ENCODE peak calls at places on chromosome 21, in eight cellular contexts. One of them, this sample, is unnamed.

GRCh38 chr21:26840912-26841311 is 4.3 kb downstream of the ADAMTS1 start:
- DNase-seq in endothelial cell of umbilical vein: peak; percentile 57
- DNase-seq in heart left ventricle: no peak
- DNase-seq in A549: peak; percentile 13
- DNase-seq in GM12878: no peak
- DNase-seq in stomach: no peak
- DNase-seq in testis: no peak
- DNase-seq in transverse colon: no peak
- DNase-seq in this sample: peak; percentile 69

GRCh38 chr21:36888466-36888865 is 78.0 kb downstream of the HLCS start:
- DNase-seq in endothelial cell of umbilical vein: no peak
- DNase-seq in heart left ventricle: no peak
- DNase-seq in A549: no peak
- DNase-seq in GM12878: no peak
- DNase-seq in stomach: no peak
- DNase-seq in testis: no peak
- DNase-seq in transverse colon: no peak
- DNase-seq in this sample: no peak

GRCh38 chr21:30354308-30355005 is 6.1 kb upstream of the KRTAP23-1 start:
- DNase-seq in endothelial cell of umbilical vein: no peak
- DNase-seq in heart left ventricle: no peak
- DNase-seq in A549: no peak
- DNase-seq in GM12878: no peak
- DNase-seq in stomach: no peak
- DNase-seq in testis: no peak
- DNase-seq in transverse colon: no peak
- DNase-seq in this sample: no peak

GRCh38 chr21:26684866-26685265 is 111.8 kb upstream of the CYYR1 start:
- DNase-seq in endothelial cell of umbilical vein: no peak
- DNase-seq in heart left ventricle: no peak
- DNase-seq in A549: no peak
- DNase-seq in GM12878: no peak
- DNase-seq in stomach: no peak
- DNase-seq in testis: no peak
- DNase-seq in transverse colon: no peak
- DNase-seq in this sample: no peak

GRCh38 chr21:40667964-40668363 is 179.0 kb downstream of the DSCAM start:
- DNase-seq in endothelial cell of umbilical vein: no peak
- DNase-seq in heart left ventricle: no peak
- DNase-seq in A549: no peak
- DNase-seq in GM12878: no peak
- DNase-seq in stomach: no peak
- DNase-seq in testis: no peak
- DNase-seq in transverse colon: no peak
- DNase-seq in this sample: no peak

GRCh38 chr21:37155216-37155615 is 82.2 kb downstream of the TTC3 start:
- DNase-seq in endothelial cell of umbilical vein: no peak
- DNase-seq in heart left ventricle: no peak
- DNase-seq in A549: no peak
- DNase-seq in GM12878: no peak
- DNase-seq in stomach: no peak
- DNase-seq in testis: no peak
- DNase-seq in transverse colon: no peak
- DNase-seq in this sample: no peak

GRCh38 chr21:27423073-27423472 is 456.2 kb upstream of the ADAMTS5 start:
- DNase-seq in endothelial cell of umbilical vein: no peak
- DNase-seq in heart left ventricle: peak; percentile 74
- DNase-seq in A549: no peak
- DNase-seq in GM12878: no peak
- DNase-seq in stomach: peak; percentile 38
- DNase-seq in testis: peak; percentile 53
- DNase-seq in transverse colon: peak; percentile 36
- DNase-seq in this sample: peak; percentile 50

GRCh38 chr21:17793271-17793670 is 25.9 kb downstream of the C21orf91 start:
- DNase-seq in endothelial cell of umbilical vein: no peak
- DNase-seq in heart left ventricle: no peak
- DNase-seq in A549: no peak
- DNase-seq in GM12878: no peak
- DNase-seq in stomach: no peak
- DNase-seq in testis: no peak
- DNase-seq in transverse colon: no peak
- DNase-seq in this sample: no peak

GRCh38 chr21:44455524-44456206 is 355 bp downstream of the LRRC3 start:
- DNase-seq in endothelial cell of umbilical vein: peak; percentile 27
- DNase-seq in heart left ventricle: peak; percentile 80
- DNase-seq in A549: peak; percentile 49
- DNase-seq in GM12878: no peak
- DNase-seq in stomach: peak; percentile 65
- DNase-seq in testis: peak; percentile 57
- DNase-seq in transverse colon: peak; percentile 59
- DNase-seq in this sample: no peak

GRCh38 chr21:44566403-44566802 is 7.1 kb upstream of the KRTAP10-4 start:
- DNase-seq in endothelial cell of umbilical vein: no peak
- DNase-seq in heart left ventricle: no peak
- DNase-seq in A549: no peak
- DNase-seq in GM12878: no peak
- DNase-seq in stomach: no peak
- DNase-seq in testis: no peak
- DNase-seq in transverse colon: no peak
- DNase-seq in this sample: no peak

GRCh38 chr21:29308456-29308783 is 9.7 kb downstream of the BACH1 start:
- DNase-seq in endothelial cell of umbilical vein: no peak
- DNase-seq in heart left ventricle: no peak
- DNase-seq in A549: no peak
- DNase-seq in GM12878: no peak
- DNase-seq in stomach: no peak
- DNase-seq in testis: no peak
- DNase-seq in transverse colon: no peak
- DNase-seq in this sample: no peak

GRCh38 chr21:42782723-42783247 is 96.6 kb downstream of the WDR4 start:
- DNase-seq in endothelial cell of umbilical vein: no peak
- DNase-seq in heart left ventricle: no peak
- DNase-seq in A549: no peak
- DNase-seq in GM12878: no peak
- DNase-seq in stomach: no peak
- DNase-seq in testis: no peak
- DNase-seq in transverse colon: no peak
- DNase-seq in this sample: no peak

GRCh38 chr21:31117046-31117916 is 79.0 kb upstream of the KRTAP19-8 start:
- DNase-seq in endothelial cell of umbilical vein: no peak
- DNase-seq in heart left ventricle: no peak
- DNase-seq in A549: no peak
- DNase-seq in GM12878: no peak
- DNase-seq in stomach: no peak
- DNase-seq in testis: no peak
- DNase-seq in transverse colon: no peak
- DNase-seq in this sample: no peak

GRCh38 chr21:25997788-25998611 is 172.6 kb downstream of the APP start:
- DNase-seq in endothelial cell of umbilical vein: peak; percentile 41
- DNase-seq in heart left ventricle: no peak
- DNase-seq in A549: no peak
- DNase-seq in GM12878: no peak
- DNase-seq in stomach: peak; percentile 81
- DNase-seq in testis: peak; percentile 63
- DNase-seq in transverse colon: peak; percentile 45
- DNase-seq in this sample: no peak

GRCh38 chr21:33825419-33825818 is 90.2 kb downstream of the ATP5PO start:
- DNase-seq in endothelial cell of umbilical vein: no peak
- DNase-seq in heart left ventricle: no peak
- DNase-seq in A549: no peak
- DNase-seq in GM12878: no peak
- DNase-seq in stomach: no peak
- DNase-seq in testis: no peak
- DNase-seq in transverse colon: no peak
- DNase-seq in this sample: no peak

GRCh38 chr21:33825898-33826297 is 89.7 kb downstream of the ATP5PO start:
- DNase-seq in endothelial cell of umbilical vein: no peak
- DNase-seq in heart left ventricle: no peak
- DNase-seq in A549: no peak
- DNase-seq in GM12878: no peak
- DNase-seq in stomach: no peak
- DNase-seq in testis: peak; percentile 68
- DNase-seq in transverse colon: no peak
- DNase-seq in this sample: peak; percentile 40

GRCh38 chr21:33831962-33832659 is 83.5 kb downstream of the ATP5PO start:
- DNase-seq in endothelial cell of umbilical vein: no peak
- DNase-seq in heart left ventricle: no peak
- DNase-seq in A549: no peak
- DNase-seq in GM12878: no peak
- DNase-seq in stomach: no peak
- DNase-seq in testis: no peak
- DNase-seq in transverse colon: no peak
- DNase-seq in this sample: no peak

GRCh38 chr21:33828083-33828482 is 87.5 kb downstream of the ATP5PO start:
- DNase-seq in endothelial cell of umbilical vein: no peak
- DNase-seq in heart left ventricle: no peak
- DNase-seq in A549: no peak
- DNase-seq in GM12878: no peak
- DNase-seq in stomach: no peak
- DNase-seq in testis: no peak
- DNase-seq in transverse colon: no peak
- DNase-seq in this sample: no peak

GRCh38 chr21:33828577-33828976 is 87.0 kb downstream of the ATP5PO start:
- DNase-seq in endothelial cell of umbilical vein: no peak
- DNase-seq in heart left ventricle: no peak
- DNase-seq in A549: no peak
- DNase-seq in GM12878: no peak
- DNase-seq in stomach: no peak
- DNase-seq in testis: peak; percentile 45
- DNase-seq in transverse colon: no peak
- DNase-seq in this sample: no peak
- TF ChIP-seq POLR2A in endothelial cell of umbilical vein: no peak
- TF ChIP-seq POLR2A in heart left ventricle: no peak
- TF ChIP-seq POLR2A in A549: no peak
- TF ChIP-seq POLR2A in GM12878: no peak
- TF ChIP-seq POLR2A in stomach: no peak
- TF ChIP-seq POLR2A in testis: no peak
- TF ChIP-seq POLR2A in transverse colon: no peak
- TF ChIP-seq POLR2A in this sample: no peak

GRCh38 chr21:45706299-45706698 is 62.8 kb downstream of the PCBP3 start:
- DNase-seq in endothelial cell of umbilical vein: no peak
- DNase-seq in heart left ventricle: no peak
- DNase-seq in A549: no peak
- DNase-seq in GM12878: no peak
- DNase-seq in stomach: no peak
- DNase-seq in testis: no peak
- DNase-seq in transverse colon: no peak
- DNase-seq in this sample: no peak

GRCh38 chr21:45709127-45709526 is 65.6 kb downstream of the PCBP3 start:
- DNase-seq in endothelial cell of umbilical vein: no peak
- DNase-seq in heart left ventricle: no peak
- DNase-seq in A549: no peak
- DNase-seq in GM12878: no peak
- DNase-seq in stomach: no peak
- DNase-seq in testis: no peak
- DNase-seq in transverse colon: no peak
- DNase-seq in this sample: no peak

GRCh38 chr21:45715441-45715840 is 71.9 kb downstream of the PCBP3 start:
- DNase-seq in endothelial cell of umbilical vein: no peak
- DNase-seq in heart left ventricle: no peak
- DNase-seq in A549: no peak
- DNase-seq in GM12878: no peak
- DNase-seq in stomach: no peak
- DNase-seq in testis: no peak
- DNase-seq in transverse colon: no peak
- DNase-seq in this sample: no peak

GRCh38 chr21:45704311-45705108 is 61.0 kb downstream of the PCBP3 start:
- DNase-seq in endothelial cell of umbilical vein: no peak
- DNase-seq in heart left ventricle: no peak
- DNase-seq in A549: no peak
- DNase-seq in GM12878: no peak
- DNase-seq in stomach: no peak
- DNase-seq in testis: no peak
- DNase-seq in transverse colon: no peak
- DNase-seq in this sample: no peak

DNA sequence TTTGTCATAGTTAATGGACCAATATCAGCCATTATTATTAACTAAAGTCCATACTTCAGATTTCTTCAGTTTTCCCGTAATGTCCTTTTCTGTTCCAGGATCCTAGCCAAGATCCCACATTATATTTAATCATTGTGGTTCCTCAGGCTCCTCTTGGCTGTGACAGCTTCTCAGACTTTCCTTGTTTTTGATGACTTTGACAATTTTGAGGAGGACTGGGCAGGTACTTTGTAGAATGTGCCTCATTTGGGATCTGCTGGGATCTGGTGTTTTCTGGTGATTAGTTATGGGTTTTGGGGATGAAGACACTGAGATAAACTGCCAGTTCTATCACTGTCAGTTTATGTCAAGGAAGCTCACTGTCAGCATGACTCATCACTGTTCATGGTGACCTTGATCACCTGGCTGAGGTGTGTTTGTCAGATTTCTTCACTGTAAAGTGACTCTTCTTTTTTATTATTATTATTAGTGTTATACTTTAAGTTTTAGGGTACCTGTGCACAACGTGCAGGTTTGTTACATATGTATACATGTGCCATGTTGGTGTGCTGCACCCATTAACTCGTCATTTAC is 66.3 kb downstream of the PCBP3 start:
- DNase-seq in endothelial cell of umbilical vein: no peak
- DNase-seq in heart left ventricle: no peak
- DNase-seq in A549: no peak
- DNase-seq in GM12878: no peak
- DNase-seq in stomach: no peak
- DNase-seq in testis: no peak
- DNase-seq in transverse colon: no peak
- DNase-seq in this sample: no peak
- H3K4me1 ChIP-seq in endothelial cell of umbilical vein: no peaks in the 10 kb centered on the region
- H3K4me1 ChIP-seq in heart left ventricle: no peaks in the 10 kb centered on the region
- H3K4me1 ChIP-seq in A549: no peaks in the 10 kb centered on the region
- H3K4me1 ChIP-seq in GM12878: no peaks in the 10 kb centered on the region
- H3K4me1 ChIP-seq in stomach: no peaks in the 10 kb centered on the region
- H3K4me1 ChIP-seq in testis: no peaks in the 10 kb centered on the region
- H3K4me1 ChIP-seq in transverse colon: no peaks in the 10 kb centered on the region
- H3K4me1 ChIP-seq in this sample: no peaks in the 10 kb centered on the region

DNA sequence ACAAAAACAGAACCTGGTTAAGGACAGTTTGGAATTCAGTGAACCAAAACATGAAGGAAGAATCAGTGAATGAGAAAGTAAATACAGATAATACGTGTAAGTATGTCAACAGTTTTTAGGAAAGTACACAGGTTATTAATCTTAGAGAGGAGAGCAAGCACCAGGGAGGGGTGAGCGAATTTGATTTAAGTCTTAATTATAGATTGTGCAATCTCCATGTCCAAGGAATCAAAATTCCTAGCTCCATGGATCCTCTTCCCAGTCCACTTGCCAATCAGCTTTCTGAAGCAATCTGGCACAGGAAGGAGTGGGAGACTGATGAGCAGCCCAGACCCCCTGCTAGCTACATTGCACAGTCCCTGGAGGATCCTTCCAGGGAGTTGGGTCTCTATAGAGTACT is 346.4 kb downstream of the SETD4 start:
- DNase-seq in endothelial cell of umbilical vein: no peak
- DNase-seq in heart left ventricle: no peak
- DNase-seq in A549: no peak
- DNase-seq in GM12878: no peak
- DNase-seq in stomach: no peak
- DNase-seq in testis: no peak
- DNase-seq in transverse colon: no peak
- DNase-seq in this sample: no peak
- H3K27ac ChIP-seq in endothelial cell of umbilical vein: no peak overlapping the region
- H3K27ac ChIP-seq in heart left ventricle: no peak overlapping the region
- H3K27ac ChIP-seq in A549: no peak overlapping the region
- H3K27ac ChIP-seq in GM12878: no peak overlapping the region
- H3K27ac ChIP-seq in stomach: no peak overlapping the region
- H3K27ac ChIP-seq in testis: no peak overlapping the region
- H3K27ac ChIP-seq in transverse colon: no peak overlapping the region
- H3K27ac ChIP-seq in this sample: no peak overlapping the region

GRCh38 chr21:14533555-14534400 is 12.3 kb downstream of the SAMSN1 start:
- DNase-seq in endothelial cell of umbilical vein: peak; percentile 77
- DNase-seq in heart left ventricle: no peak
- DNase-seq in A549: peak; percentile 26
- DNase-seq in GM12878: peak; percentile 56
- DNase-seq in stomach: no peak
- DNase-seq in testis: no peak
- DNase-seq in transverse colon: no peak
- DNase-seq in this sample: no peak
- TF ChIP-seq POLR2A in endothelial cell of umbilical vein: no peak
- TF ChIP-seq POLR2A in heart left ventricle: no peak
- TF ChIP-seq POLR2A in A549: no peak
- TF ChIP-seq POLR2A in GM12878: no peak
- TF ChIP-seq POLR2A in stomach: no peak
- TF ChIP-seq POLR2A in testis: no peak
- TF ChIP-seq POLR2A in transverse colon: no peak
- TF ChIP-seq POLR2A in this sample: no peak

This sample was measured in uterus.